ENCODE peak calls at places on chromosomes 13 and 19, in seven cellular contexts. One of them, this sample, is unnamed.

GRCh38 chr19:33350538-33351309 is 22.8 kb upstream of the CEBPG start:
- DNase-seq in IMR-90: peak; percentile 56
- DNase-seq in mesendoderm: no peak
- DNase-seq in H1: no peak
- DNase-seq in H9: no peak
- DNase-seq in mesenchymal stem cell: no peak
- DNase-seq in trophoblast cell: peak; percentile 95
- DNase-seq in this sample: no peak

GRCh38 chr13:110393761-110394160 is 86.7 kb downstream of the COL4A2 start:
- DNase-seq in IMR-90: no peak
- DNase-seq in mesendoderm: no peak
- DNase-seq in H1: no peak
- DNase-seq in H9: no peak
- DNase-seq in mesenchymal stem cell: no peak
- DNase-seq in trophoblast cell: no peak
- DNase-seq in this sample: no peak

GRCh38 chr13:110438211-110438610 is 123.3 kb downstream of the RAB20 start:
- DNase-seq in IMR-90: no peak
- DNase-seq in mesendoderm: no peak
- DNase-seq in H1: no peak
- DNase-seq in H9: no peak
- DNase-seq in mesenchymal stem cell: no peak
- DNase-seq in trophoblast cell: no peak
- DNase-seq in this sample: no peak

GRCh38 chr19:10855879-10856522 is 7.8 kb downstream of the C19orf38 start:
- DNase-seq in IMR-90: no peak
- DNase-seq in mesendoderm: peak; percentile 51
- DNase-seq in H1: no peak
- DNase-seq in H9: peak; percentile 77
- DNase-seq in mesenchymal stem cell: no peak
- DNase-seq in trophoblast cell: no peak
- DNase-seq in this sample: no peak

GRCh38 chr13:113767366-113767765 is 8.3 kb downstream of the TMEM255B start:
- DNase-seq in IMR-90: no peak
- DNase-seq in mesendoderm: no peak
- DNase-seq in H1: no peak
- DNase-seq in H9: no peak
- DNase-seq in mesenchymal stem cell: no peak
- DNase-seq in trophoblast cell: no peak
- DNase-seq in this sample: no peak

GRCh38 chr13:41461527-41462124 is 4.3 kb downstream of the RGCC start:
- DNase-seq in IMR-90: no peak
- DNase-seq in mesendoderm: no peak
- DNase-seq in H1: no peak
- DNase-seq in H9: no peak
- DNase-seq in mesenchymal stem cell: no peak
- DNase-seq in trophoblast cell: no peak
- DNase-seq in this sample: no peak

GRCh38 chr19:14413355-14413754 is 5.8 kb downstream of the DDX39A start:
- DNase-seq in IMR-90: no peak
- DNase-seq in mesendoderm: no peak
- DNase-seq in H1: no peak
- DNase-seq in H9: no peak
- DNase-seq in mesenchymal stem cell: no peak
- DNase-seq in trophoblast cell: no peak
- DNase-seq in this sample: no peak

GRCh38 chr19:10521461-10522216 is 4.4 kb upstream of the S1PR5 start:
- DNase-seq in IMR-90: no peak
- DNase-seq in mesendoderm: no peak
- DNase-seq in H1: no peak
- DNase-seq in H9: no peak
- DNase-seq in mesenchymal stem cell: no peak
- DNase-seq in trophoblast cell: no peak
- DNase-seq in this sample: no peak

GRCh38 chr19:55882626-55883025 is 46.3 kb downstream of the NLRP4 start:
- DNase-seq in IMR-90: no peak
- DNase-seq in mesendoderm: no peak
- DNase-seq in H1: no peak
- DNase-seq in H9: no peak
- DNase-seq in mesenchymal stem cell: no peak
- DNase-seq in trophoblast cell: no peak
- DNase-seq in this sample: no peak

GRCh38 chr13:104847863-104848262 is 1687.6 kb downstream of the EFNB2 start:
- DNase-seq in IMR-90: no peak
- DNase-seq in mesendoderm: no peak
- DNase-seq in H1: no peak
- DNase-seq in H9: no peak
- DNase-seq in mesenchymal stem cell: no peak
- DNase-seq in trophoblast cell: no peak
- DNase-seq in this sample: no peak

GRCh38 chr19:50378169-50378862 is 2.1 kb downstream of the NR1H2 start:
- DNase-seq in IMR-90: no peak
- DNase-seq in mesendoderm: no peak
- DNase-seq in H1: no peak
- DNase-seq in H9: no peak
- DNase-seq in mesenchymal stem cell: no peak
- DNase-seq in trophoblast cell: no peak
- DNase-seq in this sample: no peak
- H4K8ac ChIP-seq in IMR-90: no peak overlapping the region
- H4K8ac ChIP-seq in mesendoderm: no peak overlapping the region
- H4K8ac ChIP-seq in H1: no peak overlapping the region
- H4K8ac ChIP-seq in H9: no peak overlapping the region
- H4K8ac ChIP-seq in mesenchymal stem cell: no peak overlapping the region
- H4K8ac ChIP-seq in trophoblast cell: no peak overlapping the region
- H4K8ac ChIP-seq in this sample: no peak overlapping the region

GRCh38 chr19:28207244-28207643 is 1005.7 kb downstream of the UQCRFS1 start:
- DNase-seq in IMR-90: no peak
- DNase-seq in mesendoderm: no peak
- DNase-seq in H1: no peak
- DNase-seq in H9: no peak
- DNase-seq in mesenchymal stem cell: no peak
- DNase-seq in trophoblast cell: no peak
- DNase-seq in this sample: no peak

GRCh38 chr19:28199323-28199722 is 1013.6 kb downstream of the UQCRFS1 start:
- DNase-seq in IMR-90: no peak
- DNase-seq in mesendoderm: no peak
- DNase-seq in H1: no peak
- DNase-seq in H9: no peak
- DNase-seq in mesenchymal stem cell: no peak
- DNase-seq in trophoblast cell: no peak
- DNase-seq in this sample: no peak

GRCh38 chr19:28196961-28197360 is 1016.0 kb downstream of the UQCRFS1 start:
- DNase-seq in IMR-90: no peak
- DNase-seq in mesendoderm: no peak
- DNase-seq in H1: no peak
- DNase-seq in H9: no peak
- DNase-seq in mesenchymal stem cell: no peak
- DNase-seq in trophoblast cell: no peak
- DNase-seq in this sample: no peak

DNA sequence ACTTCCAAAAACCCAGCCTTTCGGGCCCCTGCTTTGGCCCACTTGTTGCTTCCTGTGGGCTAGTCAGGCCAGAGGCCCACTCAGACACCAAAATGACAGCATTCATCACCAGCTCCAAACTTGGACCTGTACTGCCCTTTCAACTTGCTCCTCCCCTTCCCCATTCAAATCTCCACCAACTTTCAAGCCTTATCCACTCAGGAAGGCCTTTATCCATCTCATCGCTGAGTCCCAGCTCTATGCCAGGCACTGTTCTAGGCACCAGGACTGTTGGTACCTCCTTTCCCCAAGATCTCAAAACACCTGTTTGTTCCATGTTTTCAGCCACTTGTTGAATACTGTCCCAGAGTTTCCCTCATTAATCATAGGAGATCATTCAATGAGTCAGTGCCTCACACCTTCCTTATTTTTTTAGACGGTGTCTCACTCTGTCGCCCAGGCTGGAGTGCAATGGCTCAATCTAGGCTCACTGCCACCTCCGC is 1011.4 kb downstream of the UQCRFS1 start:
- DNase-seq in IMR-90: no peak
- DNase-seq in mesendoderm: no peak
- DNase-seq in H1: no peak
- DNase-seq in H9: no peak
- DNase-seq in mesenchymal stem cell: no peak
- DNase-seq in trophoblast cell: no peak
- DNase-seq in this sample: no peak
- H4K8ac ChIP-seq in IMR-90: no peak overlapping the region
- H4K8ac ChIP-seq in mesendoderm: no peak overlapping the region
- H4K8ac ChIP-seq in H1: peak overlapping the region; percentile 23
- H4K8ac ChIP-seq in H9: no peak overlapping the region
- H4K8ac ChIP-seq in mesenchymal stem cell: no peak overlapping the region
- H4K8ac ChIP-seq in trophoblast cell: no peak overlapping the region
- H4K8ac ChIP-seq in this sample: no peak overlapping the region

GRCh38 chr19:17282488-17283256 is 971 bp downstream of the ANKLE1 start:
- DNase-seq in IMR-90: peak; percentile 62
- DNase-seq in mesendoderm: peak; percentile 89
- DNase-seq in H1: no peak
- DNase-seq in H9: peak; percentile 92
- DNase-seq in mesenchymal stem cell: peak; percentile 69
- DNase-seq in trophoblast cell: peak; percentile 89
- DNase-seq in this sample: peak; percentile 81
- H4K8ac ChIP-seq in IMR-90: peak overlapping the region; percentile 6
- H4K8ac ChIP-seq in mesendoderm: no peak overlapping the region
- H4K8ac ChIP-seq in H1: peak overlapping the region; percentile 88
- H4K8ac ChIP-seq in H9: no peak overlapping the region
- H4K8ac ChIP-seq in mesenchymal stem cell: peak overlapping the region; percentile 52
- H4K8ac ChIP-seq in trophoblast cell: peak overlapping the region; percentile 77
- H4K8ac ChIP-seq in this sample: no peak overlapping the region

DNA sequence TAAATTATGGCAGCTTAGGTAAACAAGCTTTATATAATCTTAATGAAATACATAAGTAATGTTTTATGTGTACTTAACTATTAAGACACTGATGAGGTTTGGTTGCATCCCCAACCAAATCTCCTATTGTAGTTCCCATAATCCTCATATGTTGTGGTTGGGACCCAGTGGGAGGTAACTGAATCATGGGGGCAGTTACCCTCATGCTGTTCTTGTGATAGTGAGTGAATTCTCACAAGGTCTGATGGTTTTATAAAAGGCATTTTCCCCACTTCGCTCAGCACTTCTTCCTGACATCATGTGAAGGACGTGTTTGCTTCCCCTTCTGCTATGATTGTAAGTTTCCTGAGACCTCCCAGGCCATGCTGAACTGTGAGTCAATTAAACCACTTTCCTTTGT is 212.7 kb downstream of the DIAPH3 start:
- DNase-seq in IMR-90: no peak
- DNase-seq in mesendoderm: peak; percentile 26
- DNase-seq in H1: no peak
- DNase-seq in H9: no peak
- DNase-seq in mesenchymal stem cell: no peak
- DNase-seq in trophoblast cell: no peak
- DNase-seq in this sample: no peak
- H4K8ac ChIP-seq in IMR-90: no peak overlapping the region
- H4K8ac ChIP-seq in mesendoderm: no peak overlapping the region
- H4K8ac ChIP-seq in H1: no peak overlapping the region
- H4K8ac ChIP-seq in H9: no peak overlapping the region
- H4K8ac ChIP-seq in mesenchymal stem cell: no peak overlapping the region
- H4K8ac ChIP-seq in trophoblast cell: no peak overlapping the region
- H4K8ac ChIP-seq in this sample: no peak overlapping the region

DNA sequence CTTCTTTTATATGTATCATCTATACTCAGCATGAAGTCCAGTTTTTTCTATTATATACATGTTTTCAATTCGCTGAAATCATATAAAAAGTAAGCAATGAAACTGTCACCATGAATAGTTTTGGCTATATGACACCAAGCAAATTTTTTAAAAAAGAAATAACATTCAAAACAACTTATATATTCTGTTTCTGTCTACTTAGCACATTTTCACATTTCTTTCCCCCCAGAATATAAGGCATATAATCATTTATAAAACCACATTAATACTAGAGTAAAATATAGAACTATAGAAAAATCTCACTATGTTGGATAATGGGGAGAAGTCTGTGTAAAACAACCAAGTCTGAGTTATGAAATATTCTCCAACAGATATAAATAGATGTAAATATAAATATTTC is 33.1 kb downstream of the POSTN start:
- DNase-seq in IMR-90: no peak
- DNase-seq in mesendoderm: no peak
- DNase-seq in H1: no peak
- DNase-seq in H9: no peak
- DNase-seq in mesenchymal stem cell: no peak
- DNase-seq in trophoblast cell: no peak
- DNase-seq in this sample: no peak
- H4K8ac ChIP-seq in IMR-90: no peak overlapping the region
- H4K8ac ChIP-seq in mesendoderm: no peak overlapping the region
- H4K8ac ChIP-seq in H1: no peak overlapping the region
- H4K8ac ChIP-seq in H9: no peak overlapping the region
- H4K8ac ChIP-seq in mesenchymal stem cell: no peak overlapping the region
- H4K8ac ChIP-seq in trophoblast cell: no peak overlapping the region
- H4K8ac ChIP-seq in this sample: no peak overlapping the region

GRCh38 chr13:98798849-98799645 is 46.6 kb upstream of the SLC15A1 start:
- DNase-seq in IMR-90: peak; percentile 61
- DNase-seq in mesendoderm: no peak
- DNase-seq in H1: no peak
- DNase-seq in H9: no peak
- DNase-seq in mesenchymal stem cell: no peak
- DNase-seq in trophoblast cell: peak; percentile 17
- DNase-seq in this sample: no peak
- H4K8ac ChIP-seq in IMR-90: no peak overlapping the region
- H4K8ac ChIP-seq in mesendoderm: no peak overlapping the region
- H4K8ac ChIP-seq in H1: no peak overlapping the region
- H4K8ac ChIP-seq in H9: no peak overlapping the region
- H4K8ac ChIP-seq in mesenchymal stem cell: no peak overlapping the region
- H4K8ac ChIP-seq in trophoblast cell: no peak overlapping the region
- H4K8ac ChIP-seq in this sample: no peak overlapping the region

This sample was measured in neuronal stem cell.